ENCODE peak calls at places on chromosomes 6 and 20, in eight cellular contexts. E, N, I, A, P, U, D and Z are unnamed samples.
A peak's percentile ranks its signal among the peaks of the same experiment; 100 is the strongest.

GRCh38 chr6:25519856-25520255 is 132.2 kb upstream of the SCGN start:
- DNase-seq in E (no peak), N (no peak), I (no peak), A (no peak), P (no peak), U (no peak), D (no peak), Z (no peak)

GRCh38 chr6:128731249-128732165 is 151.4 kb upstream of the LAMA2 start:
- DNase-seq in E (no peak), N (no peak), I (peak; percentile 40), A (no peak), P (no peak), U (no peak), D (no peak), Z (no peak)

GRCh38 chr6:170132011-170132521 is 158.8 kb downstream of the DLL1 start:
- DNase-seq in E (peak; percentile 42), N (peak; percentile 34), I (no peak), A (no peak), P (no peak), U (peak; percentile 24), D (peak; percentile 50), Z (no peak)

GRCh38 chr6:125957845-125958244 is 1.3 kb downstream of the HINT3 start:
- DNase-seq in E (no peak), N (no peak), I (no peak), A (peak; percentile 24), P (no peak), U (no peak), D (no peak), Z (no peak)

GRCh38 chr20:3390759-3391500 is 16.5 kb downstream of the DNAAF9 start:
- DNase-seq in E (no peak), N (no peak), I (no peak), A (no peak), P (no peak), U (no peak), D (no peak), Z (no peak)

GRCh38 chr20:22744341-22745193 is 160.2 kb upstream of the FOXA2 start:
- DNase-seq in E (no peak), N (no peak), I (no peak), A (no peak), P (no peak), U (no peak), D (no peak), Z (peak; percentile 69)

GRCh38 chr20:32823078-32823477 is 3.3 kb downstream of the MAPRE1 start:
- DNase-seq in E (no peak), N (no peak), I (no peak), A (no peak), P (no peak), U (no peak), D (no peak), Z (no peak)

GRCh38 chr20:34709044-34709835 is 5.1 kb downstream of the TP53INP2 start:
- DNase-seq in E (peak; percentile 94), N (peak; percentile 75), I (peak; percentile 57), A (peak; percentile 89), P (peak; percentile 96), U (peak; percentile 85), D (peak; percentile 94), Z (no peak)

GRCh38 chr6:71419954-71420692 is 131.5 kb downstream of the OGFRL1 start:
- DNase-seq in E (peak; percentile 79), N (peak; percentile 55), I (no peak), A (peak; percentile 13), P (no peak), U (peak; percentile 61), D (peak; percentile 77), Z (no peak)

GRCh38 chr6:167102318-167102717 is 20.6 kb upstream of the CCR6 start:
- DNase-seq in E (no peak), N (no peak), I (no peak), A (no peak), P (no peak), U (no peak), D (no peak), Z (no peak)

GRCh38 chr20:11411765-11412164 is 505.9 kb upstream of the BTBD3 start:
- DNase-seq in E (no peak), N (no peak), I (no peak), A (no peak), P (peak; percentile 45), U (no peak), D (no peak), Z (no peak)

GRCh38 chr6:104484626-104485025 is 375.1 kb downstream of the HACE1 start:
- DNase-seq in E (peak; percentile 33), N (no peak), I (no peak), A (no peak), P (no peak), U (no peak), D (no peak), Z (no peak)

GRCh38 chr6:119966484-119966883 is 616.9 kb upstream of the MAN1A1 start:
- DNase-seq in E (no peak), N (no peak), I (no peak), A (no peak), P (no peak), U (no peak), D (no peak), Z (no peak)

GRCh38 chr6:474454-475185 is 83.1 kb downstream of the IRF4 start:
- DNase-seq in E (peak; percentile 94), N (no peak), I (no peak), A (peak; percentile 62), P (no peak), U (peak; percentile 52), D (no peak), Z (no peak)

GRCh38 chr20:33791021-33791420 is 20.1 kb upstream of the CHMP4B start:
- DNase-seq in E (no peak), N (no peak), I (no peak), A (no peak), P (no peak), U (no peak), D (no peak), Z (no peak)

GRCh38 chr6:26205625-26206574 is 118.7 kb downstream of the HFE start:
- DNase-seq in E (no peak), N (no peak), I (peak; percentile 74), A (peak; percentile 26), P (no peak), U (no peak), D (no peak), Z (no peak)

GRCh38 chr20:33018169-33018931 is 10.8 kb downstream of the BPIFB2 start:
- DNase-seq in E (peak; percentile 56), N (no peak), I (no peak), A (no peak), P (no peak), U (no peak), D (no peak), Z (no peak)

GRCh38 chr6:116543149-116543548 is 2.3 kb downstream of the TRAPPC3L start:
- DNase-seq in E (no peak), N (no peak), I (no peak), A (no peak), P (no peak), U (no peak), D (no peak), Z (no peak)

GRCh38 chr6:107646176-107646575 is 156.3 kb downstream of the SOBP start:
- DNase-seq in E (no peak), N (no peak), I (no peak), A (no peak), P (no peak), U (peak; percentile 34), D (no peak), Z (peak; percentile 87)

DNA sequence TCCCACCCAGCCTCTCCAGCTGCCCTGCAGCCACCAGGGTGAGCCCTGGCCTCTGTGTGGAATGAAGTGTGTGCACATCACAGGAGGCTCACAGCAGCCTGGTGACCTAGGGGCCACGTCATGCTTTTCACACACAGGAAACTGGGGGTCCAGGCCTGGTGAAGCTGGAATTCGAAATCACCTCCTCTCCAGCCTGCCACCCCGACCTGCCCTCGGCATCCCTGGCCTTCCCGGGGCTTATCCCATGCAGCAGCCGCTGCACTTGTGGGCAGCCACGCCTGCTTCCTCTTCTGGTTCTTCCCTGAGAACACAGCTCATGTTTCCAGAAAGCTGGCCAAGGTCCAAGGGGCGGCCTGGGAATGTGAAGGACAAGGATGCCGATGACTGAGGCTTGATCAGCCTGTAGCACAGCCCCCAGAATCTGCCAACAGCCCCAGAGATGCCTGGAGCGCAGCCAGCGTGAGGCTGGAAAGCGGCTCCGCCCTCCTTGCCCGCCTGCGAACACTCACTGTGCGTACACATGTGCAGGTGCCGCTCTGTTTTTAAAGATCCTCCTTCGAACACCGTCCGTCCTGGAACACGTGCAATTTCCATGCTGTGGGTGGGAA is 4.2 kb upstream of the NTSR1 start:
- DNase-seq in E (peak; percentile 83), N (peak; percentile 84), I (peak; percentile 91), A (peak; percentile 75), P (no peak), U (peak; percentile 88), D (peak; percentile 96), Z (no peak)
- TF ChIP-seq POLR2A in E (no peak), N (no peak), I (no peak), A (no peak), P (no peak), U (no peak), D (no peak), Z (no peak)

GRCh38 chr6:42158011-42158410 is 15.2 kb upstream of the GUCA1A start:
- DNase-seq in E (no peak), N (no peak), I (no peak), A (no peak), P (no peak), U (no peak), D (no peak), Z (no peak)
- TF ChIP-seq CTCF in E (no peak), N (no peak), I (no peak), A (no peak), P (no peak), U (no peak), D (no peak), Z (no peak)

DNA sequence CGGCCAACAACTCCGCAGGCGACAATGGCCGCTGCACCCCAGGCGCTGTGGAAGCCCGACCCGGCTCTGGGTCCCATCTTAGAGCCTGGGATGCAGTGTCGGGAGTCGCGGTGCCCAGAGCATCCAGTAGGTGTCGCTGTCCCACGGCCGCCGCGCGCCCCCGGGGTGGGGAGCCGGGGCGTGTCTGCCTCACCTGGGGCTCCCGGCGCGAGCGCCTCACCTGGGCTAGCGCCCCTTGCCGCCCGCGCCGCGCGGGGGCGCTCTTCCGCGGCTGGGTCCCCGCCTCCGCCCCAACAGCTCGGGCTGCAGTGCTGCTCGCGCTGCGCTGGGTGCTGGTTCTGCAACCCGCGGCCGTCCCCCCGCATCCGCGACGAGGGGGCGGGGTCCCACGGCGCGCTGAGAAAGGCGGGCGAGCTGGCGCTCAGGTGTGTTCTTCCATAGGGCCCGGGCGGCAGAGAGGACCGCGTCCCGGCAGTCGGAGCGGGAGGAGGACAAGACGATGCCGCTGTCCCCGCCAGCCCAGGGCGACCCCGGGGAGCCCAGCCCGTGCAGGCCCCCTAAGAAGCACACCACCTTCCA is at the start of gene CRYBG1:
- DNase-seq in E (peak; percentile 91), N (peak; percentile 83), I (peak; percentile 75), A (peak; percentile 86), P (no peak), U (peak; percentile 82), D (peak; percentile 74), Z (no peak)
- TF ChIP-seq POLR2AphosphoS5 in E (no peak), N (peak; percentile 26), I (peak; percentile 70), A (no peak), P (no peak), U (no peak), D (no peak), Z (no peak)

DNA sequence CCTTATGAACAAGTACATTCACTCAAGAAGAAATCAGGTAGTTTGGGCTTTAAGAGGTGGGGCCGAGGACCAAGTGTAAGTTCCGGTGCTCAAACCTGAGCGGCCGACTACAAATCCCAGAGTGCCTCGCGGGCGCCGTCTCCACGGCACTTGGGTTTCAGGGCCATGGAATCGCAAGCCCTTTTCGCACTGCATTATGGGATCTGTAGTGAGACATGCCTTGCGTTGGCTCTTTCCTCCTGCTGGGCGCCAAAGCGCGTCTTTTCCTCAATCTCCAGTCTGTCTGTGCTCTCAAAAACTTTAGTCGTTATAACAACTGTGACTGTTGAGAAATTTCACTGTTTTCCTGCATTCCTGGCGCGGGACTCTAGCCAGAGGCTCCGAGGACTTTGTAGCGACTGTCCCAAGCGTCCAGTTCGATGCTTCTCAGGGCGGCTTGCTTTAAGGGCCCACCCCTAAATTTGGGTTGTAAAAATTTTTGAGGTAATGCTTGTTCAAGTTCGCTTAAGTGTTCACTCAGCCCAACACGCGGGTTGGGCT is 408 bp upstream of the FBXO9 start:
- DNase-seq in E (peak; percentile 99), N (peak; percentile 96), I (peak; percentile 97), A (peak; percentile 98), P (peak; percentile 99), U (peak; percentile 97), D (peak; percentile 98), Z (peak; percentile 97)
- TF ChIP-seq POLR2A in E (no peak), N (peak; percentile 24), I (peak; percentile 17), A (no peak), P (peak; percentile 5), U (no peak), D (no peak), Z (peak; percentile 21)